ENCODE peak calls at places on chromosome 11, in six cellular contexts. One of them, this sample, is unnamed.

GRCh38 chr11:124897681-124898680 is at the start of gene ROBO4:
- DNase-seq in astrocyte of the spinal cord: peak
- DNase-seq in nephron progenitor cell: no peak
- DNase-seq in NCI-H460: peak
- DNase-seq in MM.1S: no peak
- DNase-seq in activated naive CD4-positive, alpha-beta T cell treated with Interleukin-2 at 50 U/mL for 16 hours: no peak
- DNase-seq in this sample: no peak

GRCh38 chr11:12744831-12745502 is 70.7 kb downstream of the TEAD1 start:
- DNase-seq in astrocyte of the spinal cord: peak
- DNase-seq in nephron progenitor cell: peak
- DNase-seq in NCI-H460: no peak
- DNase-seq in MM.1S: peak
- DNase-seq in activated naive CD4-positive, alpha-beta T cell treated with Interleukin-2 at 50 U/mL for 16 hours: no peak
- DNase-seq in this sample: no peak

GRCh38 chr11:95363710-95364109 is 132.7 kb upstream of the SESN3 start:
- DNase-seq in astrocyte of the spinal cord: no peak
- DNase-seq in nephron progenitor cell: peak
- DNase-seq in NCI-H460: no peak
- DNase-seq in MM.1S: no peak
- DNase-seq in activated naive CD4-positive, alpha-beta T cell treated with Interleukin-2 at 50 U/mL for 16 hours: no peak
- DNase-seq in this sample: no peak

GRCh38 chr11:45410391-45411215 is 124.5 kb upstream of the SYT13 start:
- DNase-seq in astrocyte of the spinal cord: no peak
- DNase-seq in nephron progenitor cell: peak
- DNase-seq in NCI-H460: no peak
- DNase-seq in MM.1S: no peak
- DNase-seq in activated naive CD4-positive, alpha-beta T cell treated with Interleukin-2 at 50 U/mL for 16 hours: no peak
- DNase-seq in this sample: no peak

GRCh38 chr11:96130061-96130460 is 206.2 kb upstream of the MTMR2 start:
- DNase-seq in astrocyte of the spinal cord: no peak
- DNase-seq in nephron progenitor cell: no peak
- DNase-seq in NCI-H460: no peak
- DNase-seq in MM.1S: no peak
- DNase-seq in activated naive CD4-positive, alpha-beta T cell treated with Interleukin-2 at 50 U/mL for 16 hours: no peak
- DNase-seq in this sample: no peak

GRCh38 chr11:91804057-91804456 is 420.6 kb upstream of the FAT3 start:
- DNase-seq in astrocyte of the spinal cord: peak
- DNase-seq in nephron progenitor cell: no peak
- DNase-seq in NCI-H460: no peak
- DNase-seq in MM.1S: no peak
- DNase-seq in activated naive CD4-positive, alpha-beta T cell treated with Interleukin-2 at 50 U/mL for 16 hours: no peak
- DNase-seq in this sample: no peak

GRCh38 chr11:12150831-12151382 is 40.5 kb downstream of the MICAL2 start:
- DNase-seq in astrocyte of the spinal cord: peak
- DNase-seq in nephron progenitor cell: no peak
- DNase-seq in NCI-H460: no peak
- DNase-seq in MM.1S: no peak
- DNase-seq in activated naive CD4-positive, alpha-beta T cell treated with Interleukin-2 at 50 U/mL for 16 hours: peak
- DNase-seq in this sample: no peak

GRCh38 chr11:20609727-20610707 is 10.6 kb downstream of the SLC6A5 start:
- DNase-seq in astrocyte of the spinal cord: peak
- DNase-seq in nephron progenitor cell: peak
- DNase-seq in NCI-H460: peak
- DNase-seq in MM.1S: peak
- DNase-seq in activated naive CD4-positive, alpha-beta T cell treated with Interleukin-2 at 50 U/mL for 16 hours: peak
- DNase-seq in this sample: peak

This sample was measured in NCI-H2107.